ENCODE peak calls at places on chromosome 12, in eight cellular contexts. One of them, this sample, is unnamed.

GRCh38 chr12:68440068-68440581 is 108.0 kb upstream of the MDM1 start:
- DNase-seq in transverse colon: no peak
- DNase-seq in foreskin fibroblast: peak
- DNase-seq in thoracic aorta: no peak
- DNase-seq in retinal pigment epithelial cell: no peak
- DNase-seq in left ventricle myocardium inferior: no peak
- DNase-seq in IMR-90: peak
- DNase-seq in cardiac muscle cell: no peak
- DNase-seq in this sample: peak

GRCh38 chr12:7344831-7345230 is 41.0 kb downstream of the ACSM4 start:
- DNase-seq in foreskin fibroblast: no peak
- DNase-seq in left ventricle myocardium inferior: no peak
- DNase-seq in retinal pigment epithelial cell: no peak
- DNase-seq in transverse colon: no peak
- DNase-seq in thoracic aorta: no peak
- DNase-seq in IMR-90: no peak
- DNase-seq in cardiac muscle cell: no peak
- DNase-seq in this sample: no peak

GRCh38 chr12:98754095-98754494 is 109.0 kb downstream of the APAF1 start:
- DNase-seq in thoracic aorta: no peak
- DNase-seq in retinal pigment epithelial cell: no peak
- DNase-seq in cardiac muscle cell: no peak
- DNase-seq in left ventricle myocardium inferior: no peak
- DNase-seq in foreskin fibroblast: peak
- DNase-seq in transverse colon: no peak
- DNase-seq in IMR-90: peak
- DNase-seq in this sample: peak

GRCh38 chr12:3888654-3889053 is 15.5 kb upstream of the PARP11 start:
- DNase-seq in left ventricle myocardium inferior: no peak
- DNase-seq in transverse colon: no peak
- DNase-seq in retinal pigment epithelial cell: no peak
- DNase-seq in cardiac muscle cell: no peak
- DNase-seq in foreskin fibroblast: no peak
- DNase-seq in thoracic aorta: no peak
- DNase-seq in IMR-90: no peak
- DNase-seq in this sample: no peak

GRCh38 chr12:69987453-69988102 is 162.6 kb downstream of the MYRFL start:
- DNase-seq in foreskin fibroblast: peak
- DNase-seq in retinal pigment epithelial cell: peak
- DNase-seq in left ventricle myocardium inferior: no peak
- DNase-seq in transverse colon: peak
- DNase-seq in cardiac muscle cell: peak
- DNase-seq in IMR-90: peak
- DNase-seq in thoracic aorta: peak
- DNase-seq in this sample: peak

GRCh38 chr12:63952980-63953379 is 108.5 kb downstream of the SRGAP1 start:
- DNase-seq in retinal pigment epithelial cell: no peak
- DNase-seq in foreskin fibroblast: no peak
- DNase-seq in transverse colon: no peak
- DNase-seq in left ventricle myocardium inferior: no peak
- DNase-seq in IMR-90: no peak
- DNase-seq in cardiac muscle cell: no peak
- DNase-seq in thoracic aorta: no peak
- DNase-seq in this sample: no peak

GRCh38 chr12:56278905-56279304 is 12.2 kb downstream of the COQ10A start:
- DNase-seq in cardiac muscle cell: no peak
- DNase-seq in foreskin fibroblast: no peak
- DNase-seq in thoracic aorta: no peak
- DNase-seq in left ventricle myocardium inferior: no peak
- DNase-seq in retinal pigment epithelial cell: no peak
- DNase-seq in IMR-90: no peak
- DNase-seq in transverse colon: no peak
- DNase-seq in this sample: no peak

GRCh38 chr12:56546680-56547079 is 25.1 kb downstream of the RBMS2 start:
- DNase-seq in transverse colon: no peak
- DNase-seq in IMR-90: no peak
- DNase-seq in foreskin fibroblast: no peak
- DNase-seq in left ventricle myocardium inferior: no peak
- DNase-seq in thoracic aorta: no peak
- DNase-seq in cardiac muscle cell: no peak
- DNase-seq in retinal pigment epithelial cell: no peak
- DNase-seq in this sample: no peak

GRCh38 chr12:106342397-106343212 is 14.9 kb upstream of the POLR3B start:
- DNase-seq in cardiac muscle cell: peak
- DNase-seq in left ventricle myocardium inferior: peak
- DNase-seq in retinal pigment epithelial cell: no peak
- DNase-seq in foreskin fibroblast: peak
- DNase-seq in thoracic aorta: peak
- DNase-seq in transverse colon: peak
- DNase-seq in IMR-90: peak
- DNase-seq in this sample: peak

GRCh38 chr12:104720346-104721064 is 237.6 kb downstream of the SLC41A2 start:
- DNase-seq in cardiac muscle cell: no peak
- DNase-seq in transverse colon: peak
- DNase-seq in IMR-90: peak
- DNase-seq in foreskin fibroblast: no peak
- DNase-seq in thoracic aorta: no peak
- DNase-seq in left ventricle myocardium inferior: no peak
- DNase-seq in retinal pigment epithelial cell: no peak
- DNase-seq in this sample: peak

GRCh38 chr12:107415066-107415465 is 270.5 kb upstream of the PWP1 start:
- DNase-seq in transverse colon: no peak
- DNase-seq in left ventricle myocardium inferior: no peak
- DNase-seq in IMR-90: peak
- DNase-seq in foreskin fibroblast: peak
- DNase-seq in thoracic aorta: no peak
- DNase-seq in retinal pigment epithelial cell: no peak
- DNase-seq in cardiac muscle cell: no peak
- DNase-seq in this sample: peak

GRCh38 chr12:45464699-45465098 is 248.8 kb downstream of the ANO6 start:
- DNase-seq in transverse colon: no peak
- DNase-seq in foreskin fibroblast: no peak
- DNase-seq in thoracic aorta: no peak
- DNase-seq in left ventricle myocardium inferior: no peak
- DNase-seq in cardiac muscle cell: peak
- DNase-seq in retinal pigment epithelial cell: peak
- DNase-seq in IMR-90: no peak
- DNase-seq in this sample: peak

GRCh38 chr12:54033980-54034783 is 1.3 kb downstream of the HOXC5 start:
- DNase-seq in thoracic aorta: no peak
- DNase-seq in IMR-90: no peak
- DNase-seq in retinal pigment epithelial cell: no peak
- DNase-seq in transverse colon: no peak
- DNase-seq in cardiac muscle cell: no peak
- DNase-seq in foreskin fibroblast: no peak
- DNase-seq in left ventricle myocardium inferior: no peak
- DNase-seq in this sample: no peak

GRCh38 chr12:54033106-54033979 is 493 bp downstream of the HOXC5 start:
- DNase-seq in cardiac muscle cell: no peak
- DNase-seq in transverse colon: no peak
- DNase-seq in retinal pigment epithelial cell: no peak
- DNase-seq in foreskin fibroblast: peak
- DNase-seq in IMR-90: no peak
- DNase-seq in thoracic aorta: no peak
- DNase-seq in left ventricle myocardium inferior: no peak
- DNase-seq in this sample: no peak

GRCh38 chr12:54032220-54032619 is 630 bp upstream of the HOXC5 start:
- DNase-seq in foreskin fibroblast: no peak
- DNase-seq in IMR-90: no peak
- DNase-seq in left ventricle myocardium inferior: no peak
- DNase-seq in retinal pigment epithelial cell: no peak
- DNase-seq in thoracic aorta: no peak
- DNase-seq in transverse colon: no peak
- DNase-seq in cardiac muscle cell: no peak
- DNase-seq in this sample: no peak

GRCh38 chr12:54030889-54031860 is 1.7 kb upstream of the HOXC5 start:
- DNase-seq in cardiac muscle cell: peak
- DNase-seq in thoracic aorta: no peak
- DNase-seq in transverse colon: no peak
- DNase-seq in left ventricle myocardium inferior: no peak
- DNase-seq in IMR-90: peak
- DNase-seq in foreskin fibroblast: no peak
- DNase-seq in retinal pigment epithelial cell: no peak
- DNase-seq in this sample: peak

DNA sequence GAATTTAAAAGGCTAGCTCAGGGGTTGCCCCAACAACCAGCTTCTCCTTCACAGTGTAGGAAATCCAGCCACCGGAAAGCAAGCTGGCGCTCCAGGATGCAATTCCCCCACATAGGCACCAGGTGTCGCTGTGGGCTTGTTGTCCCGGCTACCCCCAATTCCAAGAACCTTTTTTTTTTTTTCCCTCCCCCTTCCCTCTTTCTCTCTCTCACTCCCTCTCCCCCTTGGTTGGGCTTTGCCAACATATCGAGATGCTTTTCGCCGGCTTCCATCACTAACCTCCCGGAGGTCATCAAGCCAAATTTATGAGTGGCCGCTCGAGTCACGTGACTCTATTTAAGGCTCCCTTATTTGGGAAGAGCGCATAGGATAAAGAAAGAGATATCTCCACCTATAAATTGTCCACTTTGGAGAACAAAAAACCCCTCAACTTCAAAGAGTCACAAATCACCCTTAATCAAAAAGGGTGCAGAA is at the start of gene HOXC5:
- DNase-seq in transverse colon: peak
- DNase-seq in thoracic aorta: no peak
- DNase-seq in foreskin fibroblast: peak
- DNase-seq in left ventricle myocardium inferior: peak
- DNase-seq in IMR-90: peak
- DNase-seq in cardiac muscle cell: peak
- DNase-seq in retinal pigment epithelial cell: peak
- DNase-seq in this sample: peak
- H3K4me3 ChIP-seq in transverse colon: peak
- H3K4me3 ChIP-seq in thoracic aorta: peak
- H3K4me3 ChIP-seq in foreskin fibroblast: peak
- H3K4me3 ChIP-seq in left ventricle myocardium inferior: peak
- H3K4me3 ChIP-seq in IMR-90: no peak
- H3K4me3 ChIP-seq in cardiac muscle cell: peak
- H3K4me3 ChIP-seq in retinal pigment epithelial cell: no peak
- H3K4me3 ChIP-seq in this sample: no peak

GRCh38 chr12:2797721-2798418 is 3.1 kb downstream of the FKBP4 start:
- DNase-seq in foreskin fibroblast: no peak
- DNase-seq in cardiac muscle cell: no peak
- DNase-seq in left ventricle myocardium inferior: peak
- DNase-seq in retinal pigment epithelial cell: no peak
- DNase-seq in IMR-90: no peak
- DNase-seq in transverse colon: no peak
- DNase-seq in thoracic aorta: no peak
- DNase-seq in this sample: peak
- TF ChIP-seq CTCF in foreskin fibroblast: no peak
- TF ChIP-seq CTCF in cardiac muscle cell: peak
- TF ChIP-seq CTCF in left ventricle myocardium inferior: peak
- TF ChIP-seq CTCF in retinal pigment epithelial cell: peak
- TF ChIP-seq CTCF in IMR-90: peak
- TF ChIP-seq CTCF in transverse colon: no peak
- TF ChIP-seq CTCF in thoracic aorta: no peak
- TF ChIP-seq CTCF in this sample: peak

GRCh38 chr12:118374126-118374725 is 1.5 kb upstream of the TAOK3 start:
- DNase-seq in transverse colon: no peak
- DNase-seq in thoracic aorta: no peak
- DNase-seq in retinal pigment epithelial cell: no peak
- DNase-seq in foreskin fibroblast: no peak
- DNase-seq in IMR-90: no peak
- DNase-seq in left ventricle myocardium inferior: no peak
- DNase-seq in cardiac muscle cell: no peak
- DNase-seq in this sample: no peak

GRCh38 chr12:118373628-118374027 is 921 bp upstream of the TAOK3 start:
- DNase-seq in transverse colon: no peak
- DNase-seq in foreskin fibroblast: no peak
- DNase-seq in IMR-90: no peak
- DNase-seq in retinal pigment epithelial cell: no peak
- DNase-seq in left ventricle myocardium inferior: no peak
- DNase-seq in cardiac muscle cell: no peak
- DNase-seq in thoracic aorta: no peak
- DNase-seq in this sample: no peak

GRCh38 chr12:118374909-118375308 is 1.4 kb upstream of the SUDS3 start:
- DNase-seq in cardiac muscle cell: no peak
- DNase-seq in retinal pigment epithelial cell: no peak
- DNase-seq in thoracic aorta: no peak
- DNase-seq in left ventricle myocardium inferior: no peak
- DNase-seq in IMR-90: no peak
- DNase-seq in foreskin fibroblast: peak
- DNase-seq in transverse colon: no peak
- DNase-seq in this sample: no peak

GRCh38 chr12:118376089-118377004 is at the start of gene SUDS3:
- DNase-seq in thoracic aorta: peak
- DNase-seq in IMR-90: peak
- DNase-seq in foreskin fibroblast: peak
- DNase-seq in left ventricle myocardium inferior: peak
- DNase-seq in transverse colon: peak
- DNase-seq in cardiac muscle cell: peak
- DNase-seq in retinal pigment epithelial cell: no peak
- DNase-seq in this sample: peak

GRCh38 chr12:118375348-118375747 is 1.0 kb upstream of the SUDS3 start:
- DNase-seq in cardiac muscle cell: no peak
- DNase-seq in transverse colon: no peak
- DNase-seq in left ventricle myocardium inferior: no peak
- DNase-seq in IMR-90: no peak
- DNase-seq in foreskin fibroblast: no peak
- DNase-seq in thoracic aorta: no peak
- DNase-seq in retinal pigment epithelial cell: no peak
- DNase-seq in this sample: no peak
- H3K4me3 ChIP-seq in cardiac muscle cell: peak
- H3K4me3 ChIP-seq in transverse colon: peak
- H3K4me3 ChIP-seq in left ventricle myocardium inferior: peak
- H3K4me3 ChIP-seq in IMR-90: no peak
- H3K4me3 ChIP-seq in foreskin fibroblast: peak
- H3K4me3 ChIP-seq in thoracic aorta: peak
- H3K4me3 ChIP-seq in retinal pigment epithelial cell: peak
- H3K4me3 ChIP-seq in this sample: no peak

DNA sequence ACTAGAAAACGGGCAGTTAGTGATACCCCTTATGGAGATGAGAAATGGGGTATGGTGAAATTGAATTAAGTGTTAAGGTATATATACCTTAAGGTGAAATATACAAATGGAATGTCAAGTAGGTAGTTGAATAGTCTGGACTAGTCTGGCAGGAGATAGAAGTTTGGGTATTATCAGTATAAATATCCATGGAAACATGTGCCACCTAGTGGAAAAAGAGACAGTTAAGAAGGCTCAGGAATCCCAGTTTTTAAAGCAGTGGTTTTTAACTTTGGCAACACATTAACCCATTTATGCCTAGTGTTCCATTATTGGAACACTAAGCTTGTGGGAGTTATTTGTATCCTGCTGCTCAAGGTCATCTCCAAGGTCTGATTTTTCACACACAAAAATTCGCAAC is 38.6 kb upstream of the TPH2 start:
- DNase-seq in thoracic aorta: no peak
- DNase-seq in retinal pigment epithelial cell: no peak
- DNase-seq in foreskin fibroblast: no peak
- DNase-seq in IMR-90: peak
- DNase-seq in cardiac muscle cell: no peak
- DNase-seq in transverse colon: no peak
- DNase-seq in left ventricle myocardium inferior: no peak
- DNase-seq in this sample: peak
- TF ChIP-seq CTCF in thoracic aorta: no peak
- TF ChIP-seq CTCF in retinal pigment epithelial cell: peak
- TF ChIP-seq CTCF in foreskin fibroblast: peak
- TF ChIP-seq CTCF in IMR-90: peak
- TF ChIP-seq CTCF in cardiac muscle cell: no peak
- TF ChIP-seq CTCF in transverse colon: no peak
- TF ChIP-seq CTCF in left ventricle myocardium inferior: peak
- TF ChIP-seq CTCF in this sample: peak